ENCODE peak calls at places on chromosomes 3 and 15, in five cellular contexts. C is HCT116, H is GM23338, G is H1, X is GM12878. F is an unnamed sample.

GRCh38 chr3:189001559-189001958 is 170.2 kb upstream of the TPRG1 start:
- DNase-seq in G (no peak), X (no peak), H (no peak), C (peak), F (peak)

GRCh38 chr3:55362206-55362960 is 124.7 kb downstream of the WNT5A start:
- DNase-seq in H (no peak), G (no peak), X (no peak), C (no peak), F (no peak)

GRCh38 chr3:59658236-59658635 is 608.4 kb upstream of the CFAP20DC start:
- DNase-seq in C (no peak), G (no peak), X (no peak), H (no peak), F (no peak)

GRCh38 chr3:5095879-5096278 is 26.2 kb upstream of the ARL8B start:
- DNase-seq in C (no peak), H (peak), X (no peak), G (peak), F (no peak)

GRCh38 chr15:70768247-70768883 is 5.0 kb upstream of the UACA start:
- DNase-seq in G (no peak), X (peak), C (no peak), H (no peak), F (peak)

GRCh38 chr15:29815000-29815704 is 7.1 kb downstream of the TJP1 start:
- DNase-seq in X (no peak), H (no peak), G (no peak), C (no peak), F (peak)

GRCh38 chr3:82224661-82225060 is 463.2 kb upstream of the GBE1 start:
- DNase-seq in G (no peak), H (no peak), C (no peak), X (no peak), F (no peak)

GRCh38 chr15:54212635-54213034 is 234.4 kb downstream of the UNC13C start:
- DNase-seq in G (no peak), H (no peak), X (no peak), C (no peak), F (no peak)

GRCh38 chr15:60086676-60087446 is 82.8 kb downstream of the FOXB1 start:
- DNase-seq in C (no peak), X (no peak), H (no peak), G (no peak), F (no peak)

GRCh38 chr3:143731776-143732175 is 116.5 kb downstream of the SLC9A9 start:
- DNase-seq in X (no peak), G (no peak), C (no peak), H (no peak), F (no peak)

GRCh38 chr3:62558549-62559112 is 185.3 kb upstream of the FEZF2 start:
- DNase-seq in C (no peak), X (no peak), G (peak), H (peak), F (peak)

GRCh38 chr3:134681527-134681910 is 30.7 kb upstream of the KY start:
- DNase-seq in H (no peak), X (no peak), C (no peak), G (no peak), F (no peak)

GRCh38 chr3:11145888-11146287 is 8.4 kb upstream of the HRH1 start:
- DNase-seq in H (no peak), G (no peak), X (no peak), C (peak), F (peak)

GRCh38 chr3:168544097-168544957 is 448.6 kb upstream of the GOLIM4 start:
- DNase-seq in C (peak), G (no peak), X (no peak), H (peak), F (no peak)

GRCh38 chr15:90230071-90230494 is 3.7 kb downstream of the CIB1 start:
- DNase-seq in G (no peak), X (no peak), C (no peak), H (no peak), F (no peak)

GRCh38 chr15:88654430-88655102 is 15.8 kb downstream of the ISG20 start:
- DNase-seq in C (no peak), G (no peak), X (no peak), H (no peak), F (no peak)

GRCh38 chr3:184291738-184292445 is 7.1 kb upstream of the PSMD2 start:
- DNase-seq in G (no peak), C (no peak), X (no peak), H (no peak), F (no peak)

GRCh38 chr3:113697192-113698090 is 999 bp upstream of the USF3 start:
- DNase-seq in G (no peak), X (no peak), C (no peak), H (peak), F (peak)

GRCh38 chr3:45345849-45346535 is 42.4 kb upstream of the LARS2 start:
- DNase-seq in G (no peak), H (no peak), X (no peak), C (no peak), F (no peak)

GRCh38 chr3:172530566-172530965 is 7.3 kb upstream of the TNFSF10 start:
- DNase-seq in H (no peak), X (no peak), C (no peak), G (no peak), F (peak)

GRCh38 chr3:111619833-111620232 is 24.7 kb upstream of the ZBED2 start:
- DNase-seq in H (no peak), C (no peak), X (no peak), G (no peak), F (no peak)

GRCh38 chr3:109532257-109533216 is 195.2 kb upstream of the DPPA4 start:
- DNase-seq in H (peak), X (no peak), C (peak), G (peak), F (no peak)

GRCh38 chr15:62972814-62973213 is 69.7 kb upstream of the TPM1 start:
- DNase-seq in G (no peak), H (no peak), C (no peak), X (no peak), F (peak)

GRCh38 chr15:70140543-70141375 is 43.0 kb upstream of the TLE3 start:
- DNase-seq in G (peak), H (peak), X (no peak), C (no peak), F (peak)

GRCh38 chr15:59825926-59826325 is 136.8 kb upstream of the BNIP2 start:
- DNase-seq in H (no peak), C (no peak), G (no peak), X (no peak), F (no peak)

GRCh38 chr3:86867990-86868389 is 123.0 kb downstream of the VGLL3 start:
- DNase-seq in X (no peak), H (no peak), G (no peak), C (no peak), F (no peak)

GRCh38 chr3:110568246-110568645 is 503.4 kb upstream of the NECTIN3 start:
- DNase-seq in H (no peak), G (no peak), X (no peak), C (peak), F (peak)

GRCh38 chr3:69400688-69401087 is 14.8 kb upstream of the FRMD4B start:
- DNase-seq in G (no peak), C (no peak), H (no peak), X (no peak), F (no peak)

GRCh38 chr15:43317566-43318184 is 12.7 kb downstream of the LCMT2 start:
- DNase-seq in X (no peak), H (no peak), G (no peak), C (no peak), F (no peak)

GRCh38 chr15:73996939-73997338 is 2.4 kb downstream of the PML start:
- DNase-seq in X (no peak), H (peak), G (no peak), C (no peak), F (peak)

GRCh38 chr3:131007782-131008181 is 18.8 kb downstream of the ASTE1 start:
- DNase-seq in H (no peak), C (no peak), G (no peak), X (no peak), F (no peak)

GRCh38 chr3:61612211-61612995 is 51.0 kb downstream of the PTPRG start:
- DNase-seq in H (peak), C (no peak), G (no peak), X (no peak), F (no peak)

GRCh38 chr15:71060983-71061382 is 54.3 kb upstream of the THSD4 start:
- DNase-seq in X (no peak), G (no peak), H (no peak), C (no peak), F (no peak)

GRCh38 chr15:32716960-32717289 is 879 bp upstream of the GREM1 start:
- DNase-seq in C (no peak), G (no peak), X (no peak), H (no peak), F (no peak)

GRCh38 chr15:76973362-76973743 is 21.6 kb upstream of the PSTPIP1 start:
- DNase-seq in C (peak), G (peak), H (peak), X (no peak), F (peak)

GRCh38 chr15:60592386-60593339 is 113.7 kb upstream of the ICE2 start:
- DNase-seq in H (peak), G (no peak), X (no peak), C (no peak), F (peak)

GRCh38 chr15:66719471-66719870 is 17.4 kb downstream of the SMAD6 start:
- DNase-seq in H (no peak), G (no peak), X (no peak), C (no peak), F (no peak)

GRCh38 chr3:106197532-106198187 is 328.8 kb upstream of the CBLB start:
- DNase-seq in H (no peak), C (no peak), G (no peak), X (no peak), F (no peak)

GRCh38 chr15:96367436-96368200 is 37.1 kb downstream of the NR2F2 start:
- DNase-seq in G (no peak), X (no peak), H (peak), C (no peak), F (peak)
- TF ChIP-seq EZH2 in G (peak), X (no peak), H (peak), C (no peak), F (no peak)

GRCh38 chr15:51025454-51025846 is 69.3 kb downstream of the TNFAIP8L3 start:
- DNase-seq in H (no peak), G (no peak), X (no peak), C (no peak), F (no peak)

GRCh38 chr15:51024735-51025453 is 69.8 kb downstream of the TNFAIP8L3 start:
- DNase-seq in G (no peak), H (no peak), C (no peak), X (no peak), F (no peak)

DNA sequence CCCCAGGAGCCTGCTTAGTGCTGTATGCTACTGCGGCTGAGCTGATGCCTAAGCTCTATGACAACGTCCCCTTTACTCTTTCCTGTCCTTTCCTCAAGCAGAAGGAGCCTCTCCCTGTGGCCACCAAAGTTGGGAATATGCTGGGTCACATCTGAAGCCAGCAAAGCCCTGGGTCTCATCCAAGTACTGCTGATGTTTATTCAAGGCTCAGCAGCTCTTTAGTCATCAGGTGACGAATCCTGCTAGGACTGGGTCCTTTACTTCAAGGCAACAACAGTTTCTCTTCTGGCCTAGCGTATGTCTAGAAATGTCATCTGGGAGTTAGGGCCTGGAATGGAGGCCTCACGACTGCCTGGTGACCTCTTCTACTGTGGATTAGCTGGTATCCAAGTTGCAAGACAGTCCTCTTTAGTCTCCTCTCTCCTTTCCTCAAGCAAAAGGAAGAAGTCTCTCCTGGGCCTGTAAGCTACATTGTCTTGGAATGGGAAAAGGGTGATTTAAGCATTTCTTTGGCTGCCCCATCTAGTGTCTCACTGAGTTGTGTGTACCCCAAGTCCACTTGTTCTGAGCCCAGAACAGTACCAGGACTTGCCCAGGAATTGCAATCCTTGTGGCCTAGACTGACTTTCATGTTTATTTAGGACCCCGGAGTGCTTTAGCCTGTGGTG is 63.9 kb downstream of the TNFAIP8L3 start:
- DNase-seq in C (no peak), X (no peak), G (no peak), H (no peak), F (no peak)
- TF ChIP-seq POLR2AphosphoS5 in C (no peak), X (no peak), G (no peak), H (no peak), F (no peak)

GRCh38 chr3:23701711-23702110 is 104.0 kb upstream of the UBE2E1 start:
- DNase-seq in X (no peak), C (no peak), H (peak), G (no peak), F (no peak)
- TF ChIP-seq EZH2 in X (no peak), C (no peak), H (no peak), G (no peak), F (no peak)

GRCh38 chr3:2635511-2635910 is 474.7 kb downstream of the IL5RA start:
- DNase-seq in X (no peak), C (no peak), G (no peak), H (no peak), F (no peak)
- TF ChIP-seq POLR2AphosphoS5 in X (no peak), C (no peak), G (no peak), H (no peak), F (no peak)